ENCODE peak calls at places on chromosome 1, in seven cellular contexts. One of them, this sample, is unnamed.

GRCh38 chr1:85450832-85451231 is 14.1 kb downstream of the DDAH1 start:
- DNase-seq in activated CD8-positive, alpha-beta memory T cell treated with anti-CD3 and anti-CD28 coated beads for 1 hour: no peak
- DNase-seq in T follicular helper cell: no peak
- DNase-seq in sciatic nerve: no peak
- DNase-seq in A549: no peak
- DNase-seq in A673: no peak
- DNase-seq in NCI-H510A: no peak
- DNase-seq in this sample: no peak

GRCh38 chr1:169109561-169110134 is 3.2 kb downstream of the ATP1B1 start:
- DNase-seq in activated CD8-positive, alpha-beta memory T cell treated with anti-CD3 and anti-CD28 coated beads for 1 hour: no peak
- DNase-seq in T follicular helper cell: no peak
- DNase-seq in sciatic nerve: no peak
- DNase-seq in A549: peak; percentile 83
- DNase-seq in A673: peak; percentile 57
- DNase-seq in NCI-H510A: peak; percentile 26
- DNase-seq in this sample: peak; percentile 98

GRCh38 chr1:59751801-59752200 is 62.9 kb upstream of the HOOK1 start:
- DNase-seq in activated CD8-positive, alpha-beta memory T cell treated with anti-CD3 and anti-CD28 coated beads for 1 hour: no peak
- DNase-seq in T follicular helper cell: no peak
- DNase-seq in sciatic nerve: no peak
- DNase-seq in A549: no peak
- DNase-seq in A673: no peak
- DNase-seq in NCI-H510A: no peak
- DNase-seq in this sample: no peak

GRCh38 chr1:53634571-53634979 is 104.4 kb downstream of the GLIS1 start:
- DNase-seq in activated CD8-positive, alpha-beta memory T cell treated with anti-CD3 and anti-CD28 coated beads for 1 hour: no peak
- DNase-seq in T follicular helper cell: no peak
- DNase-seq in sciatic nerve: peak; percentile 30
- DNase-seq in A549: no peak
- DNase-seq in A673: no peak
- DNase-seq in NCI-H510A: no peak
- DNase-seq in this sample: no peak

GRCh38 chr1:12380316-12381249 is 150.8 kb downstream of the VPS13D start:
- DNase-seq in activated CD8-positive, alpha-beta memory T cell treated with anti-CD3 and anti-CD28 coated beads for 1 hour: no peak
- DNase-seq in T follicular helper cell: no peak
- DNase-seq in sciatic nerve: no peak
- DNase-seq in A549: no peak
- DNase-seq in A673: peak; percentile 10
- DNase-seq in NCI-H510A: no peak
- DNase-seq in this sample: no peak

GRCh38 chr1:107724648-107725047 is 240.3 kb downstream of the VAV3 start:
- DNase-seq in activated CD8-positive, alpha-beta memory T cell treated with anti-CD3 and anti-CD28 coated beads for 1 hour: no peak
- DNase-seq in T follicular helper cell: no peak
- DNase-seq in sciatic nerve: no peak
- DNase-seq in A549: no peak
- DNase-seq in A673: no peak
- DNase-seq in NCI-H510A: no peak
- DNase-seq in this sample: no peak

GRCh38 chr1:16900771-16901170 is 5.0 kb downstream of the RNU1-2 start:
- DNase-seq in activated CD8-positive, alpha-beta memory T cell treated with anti-CD3 and anti-CD28 coated beads for 1 hour: no peak
- DNase-seq in T follicular helper cell: no peak
- DNase-seq in sciatic nerve: no peak
- DNase-seq in A549: no peak
- DNase-seq in A673: no peak
- DNase-seq in NCI-H510A: no peak
- DNase-seq in this sample: no peak

GRCh38 chr1:232950919-232951579 is 638 bp downstream of the NTPCR start:
- DNase-seq in activated CD8-positive, alpha-beta memory T cell treated with anti-CD3 and anti-CD28 coated beads for 1 hour: no peak
- DNase-seq in T follicular helper cell: no peak
- DNase-seq in sciatic nerve: no peak
- DNase-seq in A549: peak; percentile 35
- DNase-seq in A673: peak; percentile 8
- DNase-seq in NCI-H510A: peak; percentile 33
- DNase-seq in this sample: peak; percentile 26

GRCh38 chr1:89833183-89834077 is 12.6 kb downstream of the LRRC8D start:
- DNase-seq in activated CD8-positive, alpha-beta memory T cell treated with anti-CD3 and anti-CD28 coated beads for 1 hour: no peak
- DNase-seq in T follicular helper cell: no peak
- DNase-seq in sciatic nerve: no peak
- DNase-seq in A549: no peak
- DNase-seq in A673: no peak
- DNase-seq in NCI-H510A: no peak
- DNase-seq in this sample: no peak

GRCh38 chr1:40352126-40352525 is 21.4 kb upstream of the SMAP2 start:
- DNase-seq in activated CD8-positive, alpha-beta memory T cell treated with anti-CD3 and anti-CD28 coated beads for 1 hour: no peak
- DNase-seq in T follicular helper cell: no peak
- DNase-seq in sciatic nerve: no peak
- DNase-seq in A549: no peak
- DNase-seq in A673: no peak
- DNase-seq in NCI-H510A: no peak
- DNase-seq in this sample: no peak

GRCh38 chr1:173886746-173887611 is 18.8 kb downstream of the ZBTB37 start:
- DNase-seq in activated CD8-positive, alpha-beta memory T cell treated with anti-CD3 and anti-CD28 coated beads for 1 hour: no peak
- DNase-seq in T follicular helper cell: no peak
- DNase-seq in sciatic nerve: no peak
- DNase-seq in A549: no peak
- DNase-seq in A673: no peak
- DNase-seq in NCI-H510A: no peak
- DNase-seq in this sample: no peak

GRCh38 chr1:206464456-206464964 is 5.8 kb upstream of the IKBKE start:
- DNase-seq in activated CD8-positive, alpha-beta memory T cell treated with anti-CD3 and anti-CD28 coated beads for 1 hour: no peak
- DNase-seq in T follicular helper cell: no peak
- DNase-seq in sciatic nerve: no peak
- DNase-seq in A549: no peak
- DNase-seq in A673: no peak
- DNase-seq in NCI-H510A: no peak
- DNase-seq in this sample: no peak

GRCh38 chr1:61472876-61473275 is 252.1 kb downstream of the TM2D1 start:
- DNase-seq in activated CD8-positive, alpha-beta memory T cell treated with anti-CD3 and anti-CD28 coated beads for 1 hour: no peak
- DNase-seq in T follicular helper cell: no peak
- DNase-seq in sciatic nerve: no peak
- DNase-seq in A549: no peak
- DNase-seq in A673: no peak
- DNase-seq in NCI-H510A: no peak
- DNase-seq in this sample: no peak

GRCh38 chr1:9625761-9626160 is 25.8 kb upstream of the PIK3CD start:
- DNase-seq in activated CD8-positive, alpha-beta memory T cell treated with anti-CD3 and anti-CD28 coated beads for 1 hour: no peak
- DNase-seq in T follicular helper cell: no peak
- DNase-seq in sciatic nerve: no peak
- DNase-seq in A549: no peak
- DNase-seq in A673: no peak
- DNase-seq in NCI-H510A: no peak
- DNase-seq in this sample: no peak

GRCh38 chr1:246789454-246790339 is 65.5 kb downstream of the SCCPDH start:
- DNase-seq in activated CD8-positive, alpha-beta memory T cell treated with anti-CD3 and anti-CD28 coated beads for 1 hour: no peak
- DNase-seq in T follicular helper cell: no peak
- DNase-seq in sciatic nerve: no peak
- DNase-seq in A549: no peak
- DNase-seq in A673: no peak
- DNase-seq in NCI-H510A: no peak
- DNase-seq in this sample: no peak

GRCh38 chr1:84892657-84893618 is at the start of gene LPAR3:
- DNase-seq in activated CD8-positive, alpha-beta memory T cell treated with anti-CD3 and anti-CD28 coated beads for 1 hour: no peak
- DNase-seq in T follicular helper cell: no peak
- DNase-seq in sciatic nerve: no peak
- DNase-seq in A549: no peak
- DNase-seq in A673: peak; percentile 48
- DNase-seq in NCI-H510A: peak; percentile 52
- DNase-seq in this sample: no peak

GRCh38 chr1:171788696-171789095 is 7.2 kb downstream of the METTL13 start:
- DNase-seq in activated CD8-positive, alpha-beta memory T cell treated with anti-CD3 and anti-CD28 coated beads for 1 hour: no peak
- DNase-seq in T follicular helper cell: no peak
- DNase-seq in sciatic nerve: no peak
- DNase-seq in A549: no peak
- DNase-seq in A673: no peak
- DNase-seq in NCI-H510A: no peak
- DNase-seq in this sample: no peak

GRCh38 chr1:64654519-64655341 is 90.1 kb upstream of the RAVER2 start:
- DNase-seq in activated CD8-positive, alpha-beta memory T cell treated with anti-CD3 and anti-CD28 coated beads for 1 hour: no peak
- DNase-seq in T follicular helper cell: no peak
- DNase-seq in sciatic nerve: no peak
- DNase-seq in A549: no peak
- DNase-seq in A673: peak; percentile 78
- DNase-seq in NCI-H510A: no peak
- DNase-seq in this sample: no peak

GRCh38 chr1:14926214-14926613 is 227.3 kb upstream of the TMEM51 start:
- DNase-seq in activated CD8-positive, alpha-beta memory T cell treated with anti-CD3 and anti-CD28 coated beads for 1 hour: no peak
- DNase-seq in T follicular helper cell: no peak
- DNase-seq in sciatic nerve: no peak
- DNase-seq in A549: no peak
- DNase-seq in A673: no peak
- DNase-seq in NCI-H510A: no peak
- DNase-seq in this sample: no peak

GRCh38 chr1:24318988-24319863 is at the start of gene GRHL3:
- DNase-seq in activated CD8-positive, alpha-beta memory T cell treated with anti-CD3 and anti-CD28 coated beads for 1 hour: no peak
- DNase-seq in T follicular helper cell: no peak
- DNase-seq in sciatic nerve: no peak
- DNase-seq in A549: peak; percentile 23
- DNase-seq in A673: no peak
- DNase-seq in NCI-H510A: peak; percentile 94
- DNase-seq in this sample: no peak

GRCh38 chr1:200351826-200352549 is 57.8 kb downstream of the ZNF281 start:
- DNase-seq in activated CD8-positive, alpha-beta memory T cell treated with anti-CD3 and anti-CD28 coated beads for 1 hour: no peak
- DNase-seq in T follicular helper cell: peak; percentile 1
- DNase-seq in sciatic nerve: no peak
- DNase-seq in A549: no peak
- DNase-seq in A673: no peak
- DNase-seq in NCI-H510A: no peak
- DNase-seq in this sample: no peak

GRCh38 chr1:27906764-27907163 is 28.0 kb upstream of the SMPDL3B start:
- DNase-seq in activated CD8-positive, alpha-beta memory T cell treated with anti-CD3 and anti-CD28 coated beads for 1 hour: no peak
- DNase-seq in T follicular helper cell: no peak
- DNase-seq in sciatic nerve: no peak
- DNase-seq in A549: no peak
- DNase-seq in A673: no peak
- DNase-seq in NCI-H510A: no peak
- DNase-seq in this sample: no peak

GRCh38 chr1:34825455-34826081 is 32.8 kb downstream of the GJA4 start:
- DNase-seq in activated CD8-positive, alpha-beta memory T cell treated with anti-CD3 and anti-CD28 coated beads for 1 hour: no peak
- DNase-seq in T follicular helper cell: no peak
- DNase-seq in sciatic nerve: no peak
- DNase-seq in A549: no peak
- DNase-seq in A673: no peak
- DNase-seq in NCI-H510A: no peak
- DNase-seq in this sample: no peak

GRCh38 chr1:25645641-25646400 is 29.2 kb downstream of the MAN1C1 start:
- DNase-seq in activated CD8-positive, alpha-beta memory T cell treated with anti-CD3 and anti-CD28 coated beads for 1 hour: no peak
- DNase-seq in T follicular helper cell: no peak
- DNase-seq in sciatic nerve: no peak
- DNase-seq in A549: no peak
- DNase-seq in A673: no peak
- DNase-seq in NCI-H510A: no peak
- DNase-seq in this sample: no peak

GRCh38 chr1:115679141-115679611 is 37.4 kb downstream of the VANGL1 start:
- DNase-seq in activated CD8-positive, alpha-beta memory T cell treated with anti-CD3 and anti-CD28 coated beads for 1 hour: no peak
- DNase-seq in T follicular helper cell: no peak
- DNase-seq in sciatic nerve: peak; percentile 67
- DNase-seq in A549: peak; percentile 8
- DNase-seq in A673: no peak
- DNase-seq in NCI-H510A: no peak
- DNase-seq in this sample: no peak

GRCh38 chr1:16167331-16168143 is 11.7 kb upstream of the EPHA2 start:
- DNase-seq in activated CD8-positive, alpha-beta memory T cell treated with anti-CD3 and anti-CD28 coated beads for 1 hour: peak; percentile 42
- DNase-seq in T follicular helper cell: peak; percentile 50
- DNase-seq in sciatic nerve: no peak
- DNase-seq in A549: no peak
- DNase-seq in A673: peak; percentile 85
- DNase-seq in NCI-H510A: no peak
- DNase-seq in this sample: no peak